ENCODE peak calls at places on chromosomes 3 and 15, in four cellular contexts. J is IMR-90, V is HepG2, F is K562. C is an unnamed sample.

GRCh38 chr3:15771444-15771843 is 26.3 kb downstream of the ANKRD28 start:
- DNase-seq in F (no peak), J (no peak), V (no peak), C (no peak)

GRCh38 chr3:122697952-122698625 is 17.4 kb downstream of the PARP14 start:
- DNase-seq in F (no peak), J (no peak), V (no peak), C (peak; percentile 5)

GRCh38 chr15:63234479-63234878 is 42.9 kb upstream of the APH1B start:
- DNase-seq in J (peak; percentile 74), V (no peak), F (no peak), C (peak; percentile 72)

GRCh38 chr3:196082471-196082971 is 631 bp upstream of the TFRC start:
- DNase-seq in J (peak; percentile 7), V (peak; percentile 10), F (peak; percentile 28), C (no peak)

GRCh38 chr3:137294839-137295238 is 337.1 kb downstream of the IL20RB start:
- DNase-seq in F (no peak), J (no peak), V (no peak), C (no peak)

GRCh38 chr15:52337961-52338535 is 42.4 kb upstream of the MYO5C start:
- DNase-seq in F (no peak), V (no peak), J (no peak), C (no peak)

GRCh38 chr3:160018959-160019358 is 30.3 kb downstream of the IL12A start:
- DNase-seq in F (no peak), V (no peak), J (no peak), C (no peak)

GRCh38 chr3:185420762-185421161 is 57.8 kb downstream of the MAP3K13 start:
- DNase-seq in V (no peak), F (no peak), J (no peak), C (no peak)

GRCh38 chr3:129690406-129690805 is 83.9 kb upstream of the PLXND1 start:
- DNase-seq in V (peak; percentile 78), F (peak; percentile 63), J (peak; percentile 79), C (peak; percentile 70)

GRCh38 chr15:93146601-93147000 is 57.6 kb upstream of the RGMA start:
- DNase-seq in J (no peak), V (no peak), F (no peak), C (no peak)
- TF ChIP-seq MAZ in J (no peak), V (no peak), F (no peak), C (no peak)

GRCh38 chr3:62938583-62938982 is 63.4 kb upstream of the CADPS start:
- DNase-seq in J (no peak), F (no peak), V (no peak), C (no peak)

GRCh38 chr3:62942761-62943160 is 67.5 kb upstream of the CADPS start:
- DNase-seq in F (no peak), V (no peak), J (no peak), C (no peak)

GRCh38 chr3:62939707-62940106 is 64.5 kb upstream of the CADPS start:
- DNase-seq in J (no peak), F (no peak), V (no peak), C (no peak)

GRCh38 chr3:62936626-62937254 is 61.5 kb upstream of the CADPS start:
- DNase-seq in V (no peak), J (no peak), F (no peak), C (no peak)

DNA sequence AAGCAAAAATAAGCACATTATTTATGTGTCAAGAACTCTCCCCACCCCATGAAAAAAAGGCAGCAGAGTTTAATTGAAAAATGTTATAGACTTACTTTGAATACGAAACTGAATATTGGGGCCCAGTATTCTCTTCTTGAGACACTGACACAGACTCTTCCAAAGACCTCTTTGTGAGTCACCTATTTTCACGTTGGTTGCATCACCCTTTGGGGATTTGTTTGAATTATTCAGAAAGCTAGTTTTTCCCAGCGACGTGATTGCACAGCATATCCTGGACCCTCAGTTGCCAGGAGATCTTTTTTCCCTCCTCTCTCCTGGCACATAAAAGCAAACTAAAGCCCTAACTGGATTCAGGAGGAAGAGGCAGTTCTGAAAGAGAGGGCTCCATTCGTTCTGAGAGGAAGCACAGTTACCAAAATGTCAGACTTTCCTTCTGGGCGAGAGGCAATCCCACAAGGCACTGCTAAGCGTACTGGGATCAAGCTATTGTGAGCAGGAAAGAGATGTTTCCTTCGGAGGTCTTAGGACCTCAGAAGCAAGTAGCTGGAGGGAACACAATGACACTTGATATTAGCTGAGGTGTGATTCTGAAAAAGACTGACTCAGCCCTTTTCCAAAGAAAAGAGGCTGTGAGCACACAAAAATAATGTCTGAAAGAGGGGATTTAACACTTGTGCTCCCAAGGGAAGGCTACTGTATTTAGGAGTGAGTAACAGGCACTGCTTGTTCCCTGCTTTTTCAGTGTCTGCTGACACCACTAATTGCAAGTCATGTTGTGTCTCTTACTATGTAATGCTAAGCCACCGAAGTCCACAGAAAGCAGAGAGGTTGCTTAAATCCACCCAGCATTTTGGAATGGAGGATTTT is 65.8 kb upstream of the CADPS start:
- DNase-seq in V (no peak), J (peak; percentile 1), F (peak; percentile 2), C (no peak)
- TF ChIP-seq MAZ in V (no peak), J (no peak), F (no peak), C (no peak)

DNA sequence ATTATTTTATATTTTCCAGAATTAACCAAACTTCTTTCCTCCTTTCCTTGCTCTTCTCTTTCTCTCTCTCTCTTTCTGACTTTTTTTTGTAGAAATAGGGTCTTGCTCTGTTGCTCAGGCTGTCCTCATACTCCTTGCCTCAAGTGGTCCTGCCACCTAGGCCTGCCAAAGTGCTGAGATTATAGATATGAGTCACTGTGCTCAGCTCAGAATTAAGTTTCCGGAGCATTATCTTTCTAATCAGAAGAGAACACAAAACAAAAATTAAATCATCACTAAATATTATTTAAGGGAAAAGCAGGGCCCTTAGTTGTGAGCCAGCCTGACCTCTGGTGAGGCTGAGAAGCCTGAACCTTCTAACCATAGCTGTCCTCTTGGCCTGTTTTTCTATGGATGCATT is 168.2 kb downstream of the SOX2 start:
- DNase-seq in J (no peak), F (no peak), V (no peak), C (no peak)
- TF ChIP-seq MAZ in J (no peak), F (no peak), V (no peak), C (no peak)

GRCh38 chr15:95279277-95280019 is 1048.1 kb downstream of the MCTP2 start:
- DNase-seq in F (no peak), J (no peak), V (no peak), C (no peak)
- TF ChIP-seq MAZ in F (no peak), J (no peak), V (no peak), C (no peak)

GRCh38 chr15:41892621-41893421 is 1.0 kb downstream of the SPTBN5 start:
- DNase-seq in F (peak; percentile 24), V (no peak), J (no peak), C (no peak)
- TF ChIP-seq MAZ in F (no peak), V (no peak), J (no peak), C (no peak)

DNA sequence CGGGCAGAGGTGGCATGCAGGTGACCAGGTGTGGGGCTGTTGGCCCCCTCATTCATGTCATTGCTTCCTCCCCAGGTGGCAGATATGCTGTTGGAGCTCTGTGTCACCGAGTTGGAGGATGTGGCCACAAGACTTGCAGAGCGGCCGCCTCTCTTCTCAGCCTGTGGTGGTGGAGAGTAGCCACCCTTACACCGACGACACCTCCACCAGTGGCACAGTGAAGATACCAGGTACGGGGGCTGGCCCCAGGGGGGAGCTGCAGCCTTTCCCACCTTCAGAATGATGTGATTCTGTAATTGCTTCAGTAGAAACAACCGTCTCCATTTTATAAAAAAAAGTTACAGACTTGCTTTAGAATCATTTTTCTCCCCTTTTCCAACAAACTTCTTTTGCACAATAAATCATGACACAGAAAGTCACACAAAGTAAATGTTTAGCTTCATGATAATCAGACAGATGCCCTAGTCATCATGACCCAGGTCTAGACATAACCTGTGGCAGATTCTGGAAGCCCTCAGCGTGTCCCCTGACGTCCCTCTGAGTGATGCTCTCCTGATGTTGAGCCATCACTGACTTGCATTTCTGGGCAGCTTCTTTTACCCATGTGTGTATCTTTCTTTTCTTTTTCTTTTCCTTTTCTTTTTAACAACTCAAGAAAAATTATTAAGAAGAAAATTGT is 76.0 kb upstream of the FAN1 start:
- DNase-seq in J (no peak), V (no peak), F (no peak), C (peak; percentile 29)
- TF ChIP-seq MAZ in J (no peak), V (no peak), F (no peak), C (no peak)

GRCh38 chr3:29291982-29292363 is 11.1 kb downstream of the RBMS3 start:
- DNase-seq in V (no peak), J (no peak), F (no peak), C (no peak)
- TF ChIP-seq MAZ in V (no peak), J (no peak), F (no peak), C (no peak)

GRCh38 chr3:43287514-43287913 is 1.2 kb downstream of the SNRK start:
- DNase-seq in J (peak; percentile 5), V (no peak), F (no peak), C (no peak)

GRCh38 chr3:43286115-43286885 is at the start of gene SNRK:
- DNase-seq in J (peak; percentile 64), V (peak; percentile 53), F (peak; percentile 89), C (peak; percentile 61)

GRCh38 chr3:43285644-43286043 is 696 bp upstream of the SNRK start:
- DNase-seq in V (no peak), F (no peak), J (no peak), C (no peak)

GRCh38 chr3:43288366-43288765 is 2.0 kb downstream of the SNRK start:
- DNase-seq in J (peak; percentile 59), V (no peak), F (no peak), C (no peak)

GRCh38 chr3:43286886-43287301 is 554 bp downstream of the SNRK start:
- DNase-seq in V (no peak), F (peak; percentile 51), J (no peak), C (peak; percentile 8)
- TF ChIP-seq MAZ in V (no peak), F (no peak), J (no peak), C (no peak)

GRCh38 chr3:117630469-117630868 is 920.9 kb downstream of the TUSC7 start:
- DNase-seq in V (no peak), J (peak; percentile 46), F (no peak), C (no peak)

GRCh38 chr3:117626577-117626976 is 917.0 kb downstream of the TUSC7 start:
- DNase-seq in F (no peak), J (no peak), V (no peak), C (no peak)

GRCh38 chr3:117630885-117631284 is 921.3 kb downstream of the TUSC7 start:
- DNase-seq in J (peak; percentile 35), F (no peak), V (no peak), C (no peak)

GRCh38 chr3:117629505-117629904 is 919.9 kb downstream of the TUSC7 start:
- DNase-seq in V (no peak), F (no peak), J (no peak), C (no peak)

GRCh38 chr3:117628896-117629295 is 919.3 kb downstream of the TUSC7 start:
- DNase-seq in F (no peak), V (no peak), J (peak; percentile 92), C (peak; percentile 55)
- TF ChIP-seq MAZ in F (no peak), V (no peak), J (no peak), C (no peak)